ENCODE peak calls at places on chromosome 20, in six cellular contexts. U is stimulated activated CD4-positive, alpha-beta T cell treated with anti-CD3 and anti-CD28 coated beads, Interleukin-15, amount 100 ng/mL, for 1 hour; J is NCI-H1092; M is posterior cingulate gyrus; Z is activated CD4-positive, alpha-beta T cell treated with anti-CD3 and anti-CD28 coated beads, Interleukin-2, amount 10 ng/mL, durations not matched to agents 7 days and 5 days; F is cardiac muscle cell. B is an unnamed sample.

GRCh38 chr20:9514461-9515210 is at the start of gene LAMP5:
- DNase-seq in M (no peak), F (peak), Z (no peak), U (no peak), J (peak), B (peak)

GRCh38 chr20:21076073-21076472 is 30.1 kb downstream of the LINC00237 start:
- DNase-seq in J (no peak), M (no peak), U (no peak), Z (no peak), F (no peak), B (no peak)

GRCh38 chr20:34942301-34942700 is 13.3 kb downstream of the GSS start:
- DNase-seq in J (no peak), Z (no peak), M (no peak), U (no peak), F (no peak), B (no peak)

GRCh38 chr20:48164566-48165400 is 379.5 kb upstream of the SULF2 start:
- DNase-seq in Z (no peak), J (no peak), F (no peak), M (no peak), U (no peak), B (no peak)

GRCh38 chr20:12925214-12925755 is 83.5 kb upstream of the SPTLC3 start:
- DNase-seq in U (no peak), F (peak), J (peak), Z (peak), M (peak), B (peak)

GRCh38 chr20:8853805-8854338 is 215.0 kb upstream of the PLCB4 start:
- DNase-seq in Z (peak), J (peak), F (peak), M (no peak), U (no peak), B (peak)

GRCh38 chr20:63488331-63489251 is 10.3 kb downstream of the EEF1A2 start:
- DNase-seq in U (no peak), Z (no peak), J (no peak), M (no peak), F (no peak), B (no peak)

GRCh38 chr20:1327241-1327653 is 1.7 kb downstream of the SDCBP2 start:
- DNase-seq in Z (peak), U (no peak), M (no peak), J (no peak), F (peak), B (peak)

GRCh38 chr20:49448917-49449316 is 33.6 kb downstream of the KCNB1 start:
- DNase-seq in Z (no peak), F (no peak), U (no peak), J (no peak), M (no peak), B (peak)

GRCh38 chr20:24446811-24447210 is 22.6 kb upstream of the SYNDIG1 start:
- DNase-seq in J (no peak), F (no peak), M (no peak), U (no peak), Z (no peak), B (no peak)

GRCh38 chr20:46200582-46201570 is 82.8 kb downstream of the CD40 start:
- DNase-seq in U (no peak), M (no peak), Z (no peak), J (no peak), F (peak), B (peak)

GRCh38 chr20:38109657-38110524 is 55.2 kb downstream of the TGM2 start:
- DNase-seq in Z (peak), M (no peak), F (peak), U (no peak), J (no peak), B (no peak)

GRCh38 chr20:54063998-54064676 is 6.3 kb downstream of the BCAS1 start:
- DNase-seq in F (no peak), Z (no peak), J (no peak), U (no peak), M (no peak), B (no peak)

GRCh38 chr20:25540273-25540672 is 45.1 kb downstream of the NINL start:
- DNase-seq in F (no peak), M (no peak), J (no peak), Z (no peak), U (no peak), B (peak)

GRCh38 chr20:53413188-53413631 is 180.4 kb downstream of the ZNF217 start:
- DNase-seq in U (no peak), Z (peak), J (peak), F (no peak), M (no peak), B (peak)

GRCh38 chr20:20780127-20780822 is 67.8 kb upstream of the RALGAPA2 start:
- DNase-seq in U (no peak), J (no peak), Z (no peak), M (no peak), F (peak), B (peak)

GRCh38 chr20:22562620-22563019 is 21.8 kb downstream of the FOXA2 start:
- DNase-seq in F (no peak), Z (no peak), U (no peak), M (no peak), J (no peak), B (no peak)

GRCh38 chr20:21105429-21106170 is 558 bp downstream of the LINC00237 start:
- DNase-seq in J (no peak), F (no peak), U (no peak), Z (no peak), M (no peak), B (no peak)

GRCh38 chr20:47686545-47686944 is 98.7 kb downstream of the SULF2 start:
- DNase-seq in F (peak), Z (no peak), U (no peak), J (no peak), M (no peak), B (no peak)

B was measured in testis.